ENCODE peak calls at places on chromosome 14, in five cellular contexts. V is H1; H is uterus; C is tibial nerve; F is CD4-positive, CD25-positive, alpha-beta regulatory T cell. E is an unnamed sample.

GRCh38 chr14:23078692-23079116 is 16.2 kb downstream of the ACIN1 start:
- DNase-seq in C (peak; percentile 45), H (peak; percentile 87), V (no peak), F (no peak), E (no peak)

GRCh38 chr14:50520947-50521815 is 11.2 kb downstream of the MAP4K5 start:
- DNase-seq in F (peak; percentile 65), V (no peak), H (no peak), C (no peak), E (no peak)

GRCh38 chr14:76514599-76514998 is 138.7 kb downstream of the ESRRB start:
- DNase-seq in C (no peak), V (no peak), H (no peak), F (peak; percentile 28), E (no peak)

GRCh38 chr14:71890541-71890940 is 41.7 kb upstream of the RGS6 start:
- DNase-seq in V (no peak), C (no peak), H (no peak), F (no peak), E (no peak)

GRCh38 chr14:80605536-80605935 is 336.0 kb downstream of the CEP128 start:
- DNase-seq in H (no peak), V (no peak), F (no peak), C (no peak), E (no peak)

GRCh38 chr14:42370056-42370455 is 763.4 kb downstream of the LRFN5 start:
- DNase-seq in F (no peak), V (no peak), C (no peak), H (no peak), E (no peak)

GRCh38 chr14:100261621-100262020 is 22.7 kb downstream of the YY1 start:
- DNase-seq in C (no peak), H (no peak), F (peak; percentile 69), V (no peak), E (no peak)

GRCh38 chr14:77647853-77648252 is 31.4 kb upstream of the SPTLC2 start:
- DNase-seq in C (no peak), V (no peak), F (no peak), H (no peak), E (no peak)

GRCh38 chr14:54737132-54737711 is 165.4 kb downstream of the GCH1 start:
- DNase-seq in C (no peak), F (peak; percentile 27), H (no peak), V (no peak), E (no peak)

GRCh38 chr14:67815573-67816235 is 686 bp downstream of the ZFYVE26 start:
- DNase-seq in V (no peak), H (no peak), F (peak; percentile 43), C (no peak), E (no peak)

GRCh38 chr14:67820428-67820881 is 876 bp downstream of the RAD51B start:
- DNase-seq in C (no peak), V (no peak), H (no peak), F (peak; percentile 23), E (no peak)

GRCh38 chr14:67816326-67817009 is at the start of gene ZFYVE26:
- DNase-seq in H (peak; percentile 95), C (peak; percentile 87), V (peak; percentile 86), F (peak; percentile 95), E (peak; percentile 90)

GRCh38 chr14:67819563-67820411 is at the start of gene RAD51B:
- DNase-seq in F (peak; percentile 91), C (peak; percentile 81), V (no peak), H (peak; percentile 86), E (peak; percentile 86)

GRCh38 chr14:67817750-67818438 is 1.5 kb upstream of the ZFYVE26 start:
- DNase-seq in C (no peak), V (no peak), H (no peak), F (no peak), E (no peak)
- H3K4me3 ChIP-seq in C (no peak overlapping the region), V (no peak overlapping the region), H (no peak overlapping the region), F (no peak overlapping the region), E (no peak overlapping the region)

GRCh38 chr14:89243765-89244164 is 173.3 kb downstream of the FOXN3 start:
- DNase-seq in H (no peak), V (no peak), F (no peak), C (no peak), E (no peak)

GRCh38 chr14:89243286-89243685 is 173.7 kb downstream of the FOXN3 start:
- DNase-seq in C (no peak), V (no peak), F (no peak), H (no peak), E (no peak)

GRCh38 chr14:89241934-89242670 is 174.9 kb downstream of the FOXN3 start:
- DNase-seq in V (no peak), F (no peak), C (no peak), H (no peak), E (no peak)

GRCh38 chr14:89241265-89241664 is 175.8 kb downstream of the FOXN3 start:
- DNase-seq in F (no peak), V (no peak), C (no peak), H (no peak), E (no peak)

DNA sequence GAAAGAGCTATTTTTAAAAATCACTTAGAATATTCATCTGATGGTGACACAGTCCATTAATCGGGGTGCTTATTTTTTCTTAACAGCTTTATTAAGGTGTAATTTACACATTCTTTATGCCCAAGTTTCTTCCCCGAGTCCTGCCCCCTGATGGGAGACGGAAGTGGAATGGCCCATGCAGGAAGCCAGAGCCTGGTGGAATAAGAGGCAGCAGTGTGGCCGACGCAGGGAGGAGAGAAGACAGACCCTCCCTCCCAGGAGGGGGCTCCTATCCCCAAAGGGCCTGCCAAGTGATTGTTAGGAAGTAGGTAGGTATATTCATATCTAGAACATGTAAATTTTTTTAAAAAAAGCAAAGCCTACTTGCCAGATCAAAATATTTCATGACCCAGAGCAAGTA is 174.2 kb downstream of the FOXN3 start:
- DNase-seq in C (no peak), V (no peak), F (no peak), H (no peak), E (no peak)
- H3K4me3 ChIP-seq in C (no peak overlapping the region), V (no peak overlapping the region), F (no peak overlapping the region), H (no peak overlapping the region), E (no peak overlapping the region)

DNA sequence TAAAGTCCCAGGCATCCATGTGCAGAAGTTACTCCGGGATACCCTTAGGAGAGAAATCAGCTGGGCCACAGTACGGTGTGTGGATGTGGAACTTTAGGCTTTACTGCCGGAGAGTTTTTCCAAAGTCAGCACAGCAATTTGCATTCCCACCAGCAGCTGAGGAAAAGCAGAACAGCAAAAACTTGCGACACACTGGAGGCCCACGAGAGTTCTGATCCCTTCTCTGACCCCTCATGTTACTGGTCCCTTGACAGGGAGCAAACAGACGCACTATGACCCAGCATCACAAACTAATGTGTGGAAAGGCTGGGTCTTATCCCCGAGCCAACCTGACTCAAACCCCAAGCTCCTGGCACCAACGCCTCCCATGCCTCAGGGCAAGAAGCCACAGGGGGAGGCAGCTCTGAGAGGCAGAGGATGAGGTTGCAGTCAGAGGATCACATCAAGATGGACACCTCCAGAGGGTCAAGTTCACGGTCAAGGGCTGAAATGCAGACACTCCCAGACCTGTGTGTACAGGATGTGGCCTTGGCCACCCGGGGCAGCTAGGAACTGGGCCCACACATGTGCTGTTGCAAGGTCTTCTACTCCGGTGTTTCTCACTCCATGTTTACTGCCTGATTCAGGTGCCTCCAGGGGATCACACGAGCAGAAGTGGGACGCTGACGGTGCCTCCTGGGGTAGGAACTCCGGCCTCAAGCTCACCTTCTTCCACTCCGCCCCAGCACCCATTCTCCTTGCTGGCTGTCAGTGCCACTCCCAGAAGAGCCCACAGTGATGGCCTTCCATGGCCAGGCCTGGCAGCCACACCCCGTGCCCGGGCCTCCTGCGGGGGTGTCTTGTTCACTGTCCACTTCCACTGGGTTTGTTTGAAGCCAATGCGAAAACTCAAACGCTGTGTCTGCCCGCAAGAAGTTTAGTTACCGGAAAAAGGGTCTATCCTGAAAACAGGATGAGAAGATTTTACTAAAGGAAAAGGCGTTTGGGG is 38.4 kb downstream of the CCDC88C start:
- DNase-seq in F (no peak), V (no peak), H (no peak), C (no peak), E (no peak)
- H3K4me3 ChIP-seq in F (peak overlapping the region; percentile 14), V (no peak overlapping the region), H (no peak overlapping the region), C (no peak overlapping the region), E (no peak overlapping the region)

GRCh38 chr14:99246536-99247083 is 25.4 kb downstream of the BCL11B start:
- DNase-seq in F (peak; percentile 80), H (no peak), V (no peak), C (no peak), E (no peak)

GRCh38 chr14:99242816-99243795 is 28.9 kb downstream of the BCL11B start:
- DNase-seq in H (no peak), C (no peak), V (no peak), F (peak; percentile 76), E (no peak)

GRCh38 chr14:99245541-99246511 is 26.2 kb downstream of the BCL11B start:
- DNase-seq in C (no peak), V (no peak), H (no peak), F (peak; percentile 42), E (no peak)

GRCh38 chr14:99244299-99244959 is 27.6 kb downstream of the BCL11B start:
- DNase-seq in V (no peak), H (no peak), C (no peak), F (peak; percentile 63), E (no peak)

DNA sequence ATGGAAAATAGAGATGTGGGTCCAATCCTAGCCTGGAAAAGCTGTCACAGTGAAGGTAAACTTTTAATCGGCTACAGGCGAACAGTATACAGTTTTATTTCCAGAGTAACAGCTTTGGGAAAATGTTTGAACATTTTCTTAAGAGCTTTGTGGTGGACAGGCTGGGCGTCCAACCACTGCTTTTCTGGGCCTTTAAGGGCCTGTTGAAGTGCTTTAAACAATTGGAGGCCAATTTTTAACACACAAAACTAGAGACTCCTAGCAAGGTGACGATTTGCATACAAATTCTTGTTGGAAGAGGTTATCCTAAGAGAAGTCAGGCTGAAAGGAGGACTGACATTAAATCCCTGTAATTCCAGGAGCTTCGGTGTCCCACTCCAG is 27.0 kb downstream of the BCL11B start:
- DNase-seq in V (no peak), F (peak; percentile 41), H (no peak), C (no peak), E (no peak)
- H3K4me3 ChIP-seq in V (peak overlapping the region; percentile 60), F (peak overlapping the region; percentile 92), H (no peak overlapping the region), C (no peak overlapping the region), E (no peak overlapping the region)

GRCh38 chr14:59417301-59417700 is 47.9 kb downstream of the GPR135 start:
- DNase-seq in H (no peak), C (no peak), V (no peak), F (no peak), E (no peak)

GRCh38 chr14:59419383-59419782 is 45.8 kb downstream of the GPR135 start:
- DNase-seq in H (no peak), C (no peak), F (no peak), V (no peak), E (no peak)

DNA sequence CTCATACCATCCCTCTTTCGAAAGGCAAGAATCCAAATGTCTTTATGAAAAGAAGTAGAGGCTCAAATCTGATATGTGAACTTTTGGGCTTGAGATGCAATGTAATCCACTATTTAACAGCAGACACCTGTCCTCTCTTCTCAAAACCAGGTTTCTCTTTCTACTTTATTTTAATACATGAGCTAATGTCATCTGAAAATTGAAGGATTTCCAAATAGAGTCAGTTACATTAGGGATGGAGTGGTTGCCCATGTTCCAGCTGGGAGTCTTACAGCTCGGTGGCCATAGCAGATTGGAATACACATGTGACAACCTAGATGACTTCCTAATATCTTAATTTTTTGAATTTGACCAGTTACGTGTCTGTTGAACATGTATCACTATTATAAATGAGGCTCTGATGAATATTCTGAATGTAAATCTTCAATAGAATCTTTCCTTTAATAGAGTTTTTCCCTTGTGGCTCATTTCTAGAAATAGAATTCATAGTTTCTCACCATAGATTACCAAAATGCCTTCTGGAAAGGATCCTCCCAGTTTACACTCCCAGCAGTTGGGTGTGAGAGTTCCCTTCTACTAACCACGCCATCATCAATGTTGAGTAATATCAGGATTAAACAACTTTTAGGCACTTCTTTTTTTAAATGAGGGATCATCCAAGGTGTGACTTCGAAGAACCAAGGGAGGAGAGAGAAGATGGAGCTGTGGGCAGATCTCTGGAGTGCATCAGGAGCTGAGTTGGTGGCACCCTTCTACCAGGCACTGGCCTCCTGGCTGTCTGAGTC is 49.2 kb downstream of the GPR135 start:
- DNase-seq in C (no peak), F (no peak), H (no peak), V (no peak), E (no peak)
- H3K4me3 ChIP-seq in C (no peak overlapping the region), F (no peak overlapping the region), H (no peak overlapping the region), V (no peak overlapping the region), E (no peak overlapping the region)